ENCODE peak calls at places on chromosome 17, in six cellular contexts. X, Z, U, R, H and A are unnamed samples.

GRCh38 chr17:6555331-6556120 is 829 bp downstream of the PITPNM3 start:
- DNase-seq in U (peak; percentile 35), X (no peak), R (no peak), H (peak; percentile 83), Z (no peak), A (peak; percentile 39)

GRCh38 chr17:12709063-12709462 is 43.4 kb downstream of the MYOCD start:
- DNase-seq in H (no peak), X (no peak), U (no peak), Z (no peak), R (no peak), A (peak; percentile 62)

GRCh38 chr17:13415877-13416416 is 185.8 kb downstream of the HS3ST3A1 start:
- DNase-seq in X (no peak), U (peak; percentile 40), R (no peak), H (peak; percentile 91), Z (no peak), A (peak; percentile 89)

GRCh38 chr17:75976175-75976848 is 2.7 kb downstream of the ACOX1 start:
- DNase-seq in R (no peak), H (no peak), X (no peak), Z (no peak), U (no peak), A (peak; percentile 23)

GRCh38 chr17:48723555-48724239 is 712 bp downstream of the PRAC2 start:
- DNase-seq in R (no peak), Z (no peak), H (peak; percentile 35), X (no peak), U (no peak), A (no peak)

GRCh38 chr17:67999291-67999911 is 3.1 kb upstream of the C17orf58 start:
- DNase-seq in U (no peak), R (no peak), H (peak; percentile 14), X (no peak), Z (no peak), A (peak; percentile 52)

GRCh38 chr17:41178341-41178740 is 320 bp upstream of the KRTAP4-2 start:
- DNase-seq in U (no peak), Z (no peak), H (peak; percentile 34), X (no peak), R (no peak), A (peak; percentile 72)

GRCh38 chr17:39165178-39165843 is 650 bp downstream of the ARL5C start:
- DNase-seq in H (no peak), R (no peak), Z (no peak), U (no peak), X (no peak), A (no peak)

GRCh38 chr17:16943032-16943352 is 28.9 kb downstream of the TNFRSF13B start:
- DNase-seq in X (no peak), U (no peak), R (no peak), H (no peak), Z (no peak), A (no peak)

GRCh38 chr17:43760254-43760852 is 1.8 kb upstream of the SOST start:
- DNase-seq in Z (peak; percentile 97), R (peak; percentile 97), U (peak; percentile 98), X (peak; percentile 75), H (peak; percentile 89), A (peak; percentile 91)

GRCh38 chr17:17669851-17670232 is 11.4 kb upstream of the RAI1 start:
- DNase-seq in X (no peak), R (no peak), U (no peak), Z (no peak), H (no peak), A (no peak)

GRCh38 chr17:57645950-57646686 is 99.0 kb downstream of the CCDC182 start:
- DNase-seq in R (no peak), Z (no peak), H (no peak), X (no peak), U (no peak), A (peak; percentile 34)

GRCh38 chr17:20908373-20909273 is 134.2 kb downstream of the USP22 start:
- DNase-seq in H (peak; percentile 91), Z (peak; percentile 96), U (peak; percentile 95), R (peak; percentile 68), X (peak; percentile 53), A (peak; percentile 53)

GRCh38 chr17:7107012-7107754 is 7.4 kb downstream of the ASGR2 start:
- DNase-seq in Z (no peak), H (no peak), U (no peak), R (no peak), X (no peak), A (no peak)

GRCh38 chr17:1386265-1386664 is 13.8 kb downstream of the YWHAE start:
- DNase-seq in H (no peak), Z (no peak), R (no peak), U (no peak), X (no peak), A (no peak)

GRCh38 chr17:62725791-62726249 is 82.3 kb downstream of the MARCHF10 start:
- DNase-seq in R (no peak), H (peak; percentile 49), Z (no peak), X (no peak), U (no peak), A (peak; percentile 64)

GRCh38 chr17:8376302-8377067 is at the start of gene KRABD2:
- DNase-seq in R (peak; percentile 90), H (peak; percentile 90), U (peak; percentile 97), Z (peak; percentile 97), X (peak; percentile 85), A (peak; percentile 79)

GRCh38 chr17:1484586-1485310 is 7.7 kb downstream of the MYO1C start:
- DNase-seq in X (peak; percentile 34), U (peak; percentile 85), Z (no peak), H (peak; percentile 65), R (no peak), A (no peak)

GRCh38 chr17:58267347-58268324 is 13.1 kb downstream of the MPO start:
- DNase-seq in R (no peak), U (no peak), X (no peak), Z (no peak), H (no peak), A (no peak)

GRCh38 chr17:10196384-10196783 is 2.0 kb downstream of the GAS7 start:
- DNase-seq in U (no peak), Z (no peak), R (no peak), H (no peak), X (no peak), A (no peak)

GRCh38 chr17:80361495-80362220 is 53.3 kb upstream of the ENDOV start:
- DNase-seq in Z (peak; percentile 62), H (peak; percentile 9), X (no peak), R (peak; percentile 21), U (no peak), A (no peak)

GRCh38 chr17:17906418-17907215 is 65.6 kb downstream of the TOM1L2 start:
- DNase-seq in X (no peak), U (no peak), R (no peak), Z (peak; percentile 47), H (no peak), A (no peak)

GRCh38 chr17:77131919-77132318 is 8.8 kb upstream of the SEC14L1 start:
- DNase-seq in Z (no peak), R (no peak), X (no peak), H (no peak), U (peak; percentile 41), A (peak; percentile 70)